ENCODE peak calls at places on chromosome 2, in four cellular contexts. O is H9; K is CD8-positive, alpha-beta T cell; G is hepatocyte. R is an unnamed sample. For H3K9me3 and H3K27me3, the result is how much of the 10 kb centered on the place peaks cover.

GRCh38 chr2:143030127-143030526 is 99.1 kb upstream of the ARHGAP15 start:
- DNase-seq in O (no peak), K (no peak), G (no peak), R (no peak)

GRCh38 chr2:221166283-221166682 is 405.8 kb downstream of the EPHA4 start:
- DNase-seq in O (no peak), K (no peak), G (no peak), R (no peak)

GRCh38 chr2:915979-916378 is 34.7 kb upstream of the SNTG2 start:
- DNase-seq in O (no peak), K (no peak), G (no peak), R (no peak)

GRCh38 chr2:16330012-16330411 is 335.6 kb downstream of the CYRIA start:
- DNase-seq in O (no peak), K (no peak), G (no peak), R (no peak)

GRCh38 chr2:106085441-106085911 is 108.6 kb downstream of the UXS1 start:
- DNase-seq in O (no peak), K (no peak), G (peak), R (peak)

GRCh38 chr2:204913854-204914464 is 368.7 kb downstream of the PARD3B start:
- DNase-seq in O (peak), K (no peak), G (no peak), R (no peak)

GRCh38 chr2:191114403-191114886 is 36.3 kb downstream of the STAT4 start:
- DNase-seq in O (no peak), K (no peak), G (no peak), R (peak)

GRCh38 chr2:119349289-119349688 is 17.3 kb downstream of the C2orf76 start:
- DNase-seq in O (no peak), K (no peak), G (no peak), R (no peak)

GRCh38 chr2:33347856-33348255 is 128.6 kb upstream of the RASGRP3 start:
- DNase-seq in O (no peak), K (no peak), G (no peak), R (no peak)

GRCh38 chr2:57616157-57616556 is 430.4 kb upstream of the VRK2 start:
- DNase-seq in O (no peak), K (no peak), G (no peak), R (no peak)

GRCh38 chr2:156434461-156435291 is 1.5 kb upstream of the GPD2 start:
- DNase-seq in O (no peak), K (no peak), G (no peak), R (no peak)

GRCh38 chr2:195613922-195614321 is 43.1 kb upstream of the SLC39A10 start:
- DNase-seq in O (no peak), K (no peak), G (peak), R (no peak)

GRCh38 chr2:187994464-187995331 is 297.0 kb upstream of the GULP1 start:
- DNase-seq in O (peak), K (no peak), G (peak), R (no peak)

GRCh38 chr2:48738806-48739205 is 16.7 kb downstream of the LHCGR start:
- DNase-seq in O (no peak), K (no peak), G (no peak), R (no peak)

GRCh38 chr2:223467194-223467593 is 135.0 kb downstream of the SCG2 start:
- DNase-seq in O (no peak), K (no peak), G (no peak), R (no peak)

GRCh38 chr2:122100371-122101150 is 345.1 kb downstream of the TSN start:
- DNase-seq in O (peak), K (no peak), G (no peak), R (no peak)

GRCh38 chr2:209305026-209305425 is 118.8 kb upstream of the MAP2 start:
- DNase-seq in O (no peak), K (no peak), G (no peak), R (no peak)

GRCh38 chr2:73827018-73827417 is 1.7 kb upstream of the STAMBP start:
- DNase-seq in O (no peak), K (no peak), G (peak), R (peak)

GRCh38 chr2:210072922-210073509 is 70.6 kb downstream of the RPE start:
- DNase-seq in O (no peak), K (no peak), G (peak), R (peak)

GRCh38 chr2:109659356-109660045 is 45.3 kb downstream of the SOWAHC start:
- DNase-seq in O (no peak), K (no peak), G (no peak), R (no peak)

GRCh38 chr2:109662889-109663288 is 48.7 kb downstream of the SOWAHC start:
- DNase-seq in O (no peak), K (no peak), G (no peak), R (no peak)

GRCh38 chr2:109660046-109660860 is 46.1 kb downstream of the SOWAHC start:
- DNase-seq in O (no peak), K (no peak), G (no peak), R (no peak)

GRCh38 chr2:109666466-109666865 is 52.3 kb downstream of the SOWAHC start:
- DNase-seq in O (no peak), K (no peak), G (no peak), R (no peak)

DNA sequence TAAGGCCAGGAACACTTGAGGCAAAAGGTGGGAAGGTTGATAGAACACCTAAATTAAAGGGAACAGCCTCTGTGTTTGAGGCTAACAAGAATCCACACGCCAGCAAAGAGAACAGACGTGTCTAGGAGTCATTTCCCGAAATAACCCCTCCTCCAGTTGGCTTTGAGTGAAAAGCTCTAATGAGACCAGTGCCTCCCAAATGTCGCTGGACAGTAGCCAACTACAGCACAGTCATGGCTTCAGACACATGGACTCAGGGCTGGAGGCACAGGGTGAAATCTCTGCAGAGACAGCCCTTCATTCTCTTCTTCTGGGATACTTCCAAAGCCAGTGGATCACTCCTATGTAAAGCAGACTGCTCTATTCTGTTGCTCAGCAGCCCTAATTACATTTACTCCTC is 49.6 kb downstream of the SOWAHC start:
- DNase-seq in O (no peak), K (no peak), G (no peak), R (no peak)
- H3K9me3 ChIP-seq in O (under half), K (under half), G (under half), R (under half)

DNA sequence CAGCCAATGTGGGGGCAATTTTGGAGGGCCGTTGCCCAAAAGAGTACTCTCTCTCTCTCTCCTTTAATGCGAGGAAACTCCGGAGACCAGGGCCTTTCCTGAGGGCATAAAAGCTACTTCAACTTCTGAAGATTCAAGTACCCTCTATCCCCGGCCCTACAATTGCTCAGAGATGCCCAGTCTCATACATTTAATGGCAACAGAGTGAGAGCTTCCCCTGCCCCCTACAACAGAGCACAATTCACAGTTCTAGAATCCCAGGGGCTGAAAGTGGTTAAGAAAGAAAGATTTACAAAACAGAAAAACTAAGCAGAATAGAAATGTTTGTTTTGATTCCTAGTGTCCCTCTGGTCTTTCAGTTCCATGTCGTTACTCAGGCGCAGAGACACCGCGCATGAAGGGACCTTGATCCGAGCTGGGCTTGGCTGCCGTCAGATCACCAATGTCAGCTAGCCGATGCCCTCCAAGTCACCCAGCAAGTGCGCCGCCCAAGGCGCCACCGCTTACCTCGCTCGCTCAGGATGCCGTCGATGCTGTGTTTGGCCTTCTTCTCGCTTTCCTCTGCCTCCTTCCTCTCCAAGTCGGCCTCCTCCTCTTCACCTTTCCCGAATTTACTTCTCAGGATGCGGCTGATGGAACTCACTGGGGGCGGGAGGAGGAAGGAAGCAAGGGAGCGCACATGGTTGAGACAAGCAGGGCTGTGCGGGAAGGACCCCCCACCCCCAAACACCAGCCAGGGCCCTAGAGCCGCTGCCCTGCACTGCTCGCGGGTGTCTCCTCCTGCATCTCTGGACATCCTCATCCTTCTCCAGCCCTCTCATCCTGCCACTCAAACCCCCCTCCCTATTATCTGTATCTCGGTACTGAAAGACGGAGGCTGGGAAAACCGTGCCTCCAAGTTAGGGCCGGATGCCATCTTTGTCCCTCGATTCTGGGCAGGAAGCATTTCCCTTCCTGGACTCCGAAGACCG is 4.9 kb downstream of the PAX3 start:
- DNase-seq in O (peak), K (no peak), G (no peak), R (no peak)
- H3K27me3 ChIP-seq in O (half or more), K (under half), G (half or more), R (under half)

GRCh38 chr2:234279646-234280045 is 217.2 kb downstream of the ARL4C start:
- DNase-seq in O (no peak), K (no peak), G (no peak), R (no peak)
- H3K9me3 ChIP-seq in O (under half), K (under half), G (under half), R (under half)

DNA sequence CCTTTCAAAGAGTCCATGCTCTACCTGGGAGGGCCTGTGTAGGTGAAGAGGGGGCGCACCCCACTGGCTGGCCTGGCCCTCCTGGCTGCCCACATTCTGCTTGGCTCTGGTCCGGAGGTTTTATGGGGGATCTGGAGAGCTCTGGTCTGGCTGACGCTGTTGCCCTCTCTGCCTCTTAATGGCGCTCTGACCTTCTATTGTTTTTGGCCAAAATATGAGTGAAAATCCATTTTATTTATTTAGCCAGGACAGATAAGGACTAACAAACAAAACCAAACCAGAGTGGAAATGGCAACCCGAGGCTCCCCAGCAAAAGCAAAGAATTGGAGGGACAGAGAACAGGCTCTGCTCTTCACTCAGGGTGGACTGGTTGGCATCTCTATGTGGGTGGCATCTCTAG is 45.7 kb downstream of the PRKCE start:
- DNase-seq in O (no peak), K (no peak), G (no peak), R (no peak)
- H3K27me3 ChIP-seq in O (under half), K (under half), G (under half), R (under half)

DNA sequence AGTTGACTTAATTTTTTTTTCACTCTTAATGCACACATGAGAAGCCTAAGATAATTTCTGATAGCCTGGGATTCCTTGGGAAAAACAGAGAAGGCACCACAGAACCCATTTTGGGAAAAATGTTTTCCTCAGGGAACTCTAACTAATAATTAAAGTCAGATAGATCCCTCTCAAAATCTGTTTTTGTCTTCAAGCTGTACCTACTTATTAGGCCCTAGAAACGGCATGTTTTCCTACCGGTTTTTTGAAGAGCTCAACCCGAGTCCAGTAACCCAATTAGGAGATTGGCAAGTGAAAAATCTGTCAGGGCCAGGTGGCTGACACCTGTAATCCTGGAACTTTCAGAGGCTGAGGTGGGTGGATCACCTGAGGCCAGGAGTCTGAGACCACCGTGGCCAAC is 16.1 kb upstream of the PDK1 start:
- DNase-seq in O (no peak), K (no peak), G (no peak), R (no peak)
- H3K9me3 ChIP-seq in O (under half), K (under half), G (under half), R (under half)

GRCh38 chr2:71513721-71514120 is 60.4 kb downstream of the DYSF start:
- DNase-seq in O (no peak), K (no peak), G (no peak), R (no peak)
- H3K27me3 ChIP-seq in O (under half), K (under half), G (under half), R (under half)

R was measured in small intestine.